ENCODE peak calls at places on chromosomes 16 and 17, in eight cellular contexts. D, F, G, N, H, E, V and W are unnamed samples.

GRCh38 chr17:75430159-75430748 is 24.8 kb upstream of the GRB2 start:
- DNase-seq in D (peak), F (no peak), G (no peak), N (no peak), H (no peak), E (peak), V (no peak), W (no peak)

GRCh38 chr17:78307887-78308633 is 51.8 kb downstream of the SOCS3 start:
- DNase-seq in D (no peak), F (no peak), G (no peak), N (peak), H (no peak), E (no peak), V (no peak), W (no peak)

GRCh38 chr17:43356999-43357398 is 41.8 kb upstream of the ARL4D start:
- DNase-seq in D (no peak), F (no peak), G (no peak), N (peak), H (no peak), E (no peak), V (no peak), W (no peak)

GRCh38 chr16:79327836-79328235 is 272.7 kb downstream of the MAF start:
- DNase-seq in D (no peak), F (no peak), G (no peak), N (no peak), H (no peak), E (no peak), V (no peak), W (no peak)

GRCh38 chr17:8189041-8189710 is 804 bp downstream of the BORCS6 start:
- DNase-seq in D (no peak), F (peak), G (no peak), N (peak), H (peak), E (no peak), V (peak), W (peak)

GRCh38 chr16:3754304-3754703 is 37.0 kb upstream of the TRAP1 start:
- DNase-seq in D (no peak), F (no peak), G (no peak), N (no peak), H (no peak), E (no peak), V (no peak), W (no peak)

GRCh38 chr16:56451753-56452689 is 667 bp downstream of the OGFOD1 start:
- DNase-seq in D (no peak), F (no peak), G (peak), N (peak), H (no peak), E (no peak), V (peak), W (no peak)

GRCh38 chr17:29577778-29578211 is 9.3 kb downstream of the TP53I13 start:
- DNase-seq in D (no peak), F (no peak), G (no peak), N (no peak), H (peak), E (no peak), V (peak), W (no peak)

GRCh38 chr16:2154533-2155090 is 970 bp upstream of the TRAF7 start:
- DNase-seq in D (no peak), F (no peak), G (no peak), N (no peak), H (no peak), E (no peak), V (no peak), W (no peak)

GRCh38 chr17:76147211-76148014 is 6.4 kb upstream of the FOXJ1 start:
- DNase-seq in D (no peak), F (no peak), G (no peak), N (no peak), H (no peak), E (no peak), V (no peak), W (no peak)

GRCh38 chr17:68491864-68492263 is 20.4 kb upstream of the PRKAR1A start:
- DNase-seq in D (no peak), F (peak), G (no peak), N (peak), H (no peak), E (no peak), V (no peak), W (no peak)

GRCh38 chr16:86761117-86761971 is 183.0 kb downstream of the FOXL1 start:
- DNase-seq in D (no peak), F (peak), G (peak), N (peak), H (no peak), E (no peak), V (peak), W (peak)

GRCh38 chr17:80291260-80291659 is 30.6 kb downstream of the RNF213 start:
- DNase-seq in D (no peak), F (no peak), G (no peak), N (no peak), H (no peak), E (no peak), V (no peak), W (no peak)

GRCh38 chr17:72122002-72122310 is 1.1 kb downstream of the SOX9 start:
- DNase-seq in D (no peak), F (no peak), G (no peak), N (no peak), H (no peak), E (no peak), V (no peak), W (no peak)

GRCh38 chr16:18983565-18984424 is at the start of gene TMC7:
- DNase-seq in D (peak), F (peak), G (peak), N (peak), H (peak), E (peak), V (peak), W (no peak)

GRCh38 chr16:85545227-85545818 is 67.8 kb upstream of the GSE1 start:
- DNase-seq in D (no peak), F (no peak), G (no peak), N (no peak), H (no peak), E (no peak), V (no peak), W (no peak)

GRCh38 chr16:10964039-10964890 is 19.9 kb downstream of the CLEC16A start:
- DNase-seq in D (no peak), F (peak), G (peak), N (peak), H (peak), E (peak), V (peak), W (peak)

GRCh38 chr17:43024407-43025289 is at the start of gene RND2:
- DNase-seq in D (peak), F (peak), G (peak), N (peak), H (peak), E (peak), V (peak), W (peak)

GRCh38 chr16:28110977-28111376 is 47.5 kb upstream of the GSG1L start:
- DNase-seq in D (no peak), F (no peak), G (no peak), N (no peak), H (no peak), E (no peak), V (no peak), W (no peak)

GRCh38 chr17:18231156-18231555 is 5.7 kb downstream of the LLGL1 start:
- DNase-seq in D (no peak), F (no peak), G (no peak), N (no peak), H (no peak), E (no peak), V (no peak), W (no peak)

GRCh38 chr17:38958326-38958725 is 8.9 kb downstream of the FBXO47 start:
- DNase-seq in D (no peak), F (no peak), G (no peak), N (no peak), H (no peak), E (no peak), V (no peak), W (no peak)

GRCh38 chr17:55430531-55431228 is 9.0 kb upstream of the MMD start:
- DNase-seq in D (no peak), F (no peak), G (no peak), N (no peak), H (no peak), E (no peak), V (no peak), W (no peak)

GRCh38 chr16:1794221-1794871 is 841 bp upstream of the IGFALS start:
- DNase-seq in D (no peak), F (peak), G (no peak), N (no peak), H (peak), E (no peak), V (peak), W (no peak)

GRCh38 chr17:80045703-80046102 is 9.3 kb downstream of the CCDC40 start:
- DNase-seq in D (no peak), F (no peak), G (no peak), N (no peak), H (no peak), E (no peak), V (no peak), W (no peak)

GRCh38 chr17:15255713-15256454 is 9.2 kb downstream of the PMP22 start:
- DNase-seq in D (no peak), F (no peak), G (no peak), N (no peak), H (no peak), E (no peak), V (no peak), W (no peak)

GRCh38 chr16:19008245-19008644 is 24.5 kb downstream of the TMC7 start:
- DNase-seq in D (no peak), F (no peak), G (no peak), N (no peak), H (no peak), E (no peak), V (no peak), W (no peak)

GRCh38 chr16:3960049-3960809 is 79.7 kb upstream of the CREBBP start:
- DNase-seq in D (no peak), F (no peak), G (no peak), N (no peak), H (no peak), E (no peak), V (no peak), W (no peak)

GRCh38 chr17:60248618-60249516 is 99.1 kb downstream of the CA4 start:
- DNase-seq in D (no peak), F (no peak), G (no peak), N (no peak), H (no peak), E (no peak), V (no peak), W (no peak)

GRCh38 chr17:65193305-65194293 is 56.4 kb downstream of the RGS9 start:
- DNase-seq in D (no peak), F (no peak), G (no peak), N (peak), H (no peak), E (no peak), V (no peak), W (no peak)

GRCh38 chr16:14513389-14514107 is 116.5 kb downstream of the PARN start:
- DNase-seq in D (no peak), F (peak), G (no peak), N (no peak), H (no peak), E (no peak), V (no peak), W (no peak)

GRCh38 chr16:75062135-75062943 is 54.2 kb downstream of the LDHD start:
- DNase-seq in D (no peak), F (peak), G (no peak), N (peak), H (no peak), E (no peak), V (peak), W (no peak)

GRCh38 chr17:63634163-63634562 is 11.9 kb downstream of the MAP3K3 start:
- DNase-seq in D (no peak), F (no peak), G (no peak), N (peak), H (no peak), E (no peak), V (no peak), W (no peak)

GRCh38 chr16:87855852-87856715 is 13.2 kb downstream of the SLC7A5 start:
- DNase-seq in D (no peak), F (peak), G (no peak), N (peak), H (peak), E (no peak), V (peak), W (no peak)

GRCh38 chr17:67421869-67422273 is 44.8 kb downstream of the PITPNC1 start:
- DNase-seq in D (no peak), F (no peak), G (no peak), N (peak), H (no peak), E (no peak), V (no peak), W (no peak)

GRCh38 chr16:27644165-27644564 is 94.2 kb downstream of the KATNIP start:
- DNase-seq in D (no peak), F (no peak), G (no peak), N (no peak), H (no peak), E (no peak), V (no peak), W (no peak)

DNA sequence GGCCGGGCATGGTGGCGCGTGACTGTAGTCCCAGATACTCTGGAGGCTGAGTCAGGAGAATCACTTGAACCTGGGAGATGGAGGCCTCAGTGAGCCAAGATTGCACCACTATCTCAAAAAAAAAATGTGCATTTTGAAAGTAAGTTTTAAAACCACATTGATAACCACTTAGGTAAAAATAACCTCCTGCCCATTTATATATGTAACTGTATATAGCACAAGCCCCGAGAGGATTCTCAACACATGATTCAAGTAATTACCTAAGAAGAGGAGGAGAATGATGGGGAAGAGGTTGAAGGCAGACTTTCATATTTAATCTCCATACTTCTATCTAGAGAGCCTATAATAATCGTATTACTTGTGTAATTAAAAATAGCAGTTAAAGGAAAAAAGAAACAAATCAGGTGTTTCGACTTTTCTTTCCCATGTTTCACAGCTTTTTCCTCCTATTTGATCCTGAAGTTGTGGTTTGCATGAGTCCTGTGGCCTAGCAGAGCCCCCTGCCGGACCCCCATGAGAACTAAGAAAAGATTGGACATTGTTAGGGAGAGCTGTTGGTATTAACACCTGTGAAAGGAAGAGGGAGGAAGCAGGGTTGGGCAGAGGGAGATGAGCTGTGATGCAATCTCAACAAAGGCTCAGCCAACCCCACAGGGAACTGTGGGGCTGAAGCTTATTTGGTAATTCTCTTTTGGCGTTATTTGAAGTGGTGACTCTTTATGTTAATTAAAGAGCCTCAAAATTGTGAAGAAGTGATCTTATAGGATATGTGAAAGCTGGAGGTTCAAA is 22.1 kb downstream of the PMFBP1 start:
- DNase-seq in D (no peak), F (no peak), G (no peak), N (no peak), H (no peak), E (no peak), V (no peak), W (no peak)
- TF ChIP-seq CTCF in D (peak), F (no peak), G (no peak), N (no peak), H (no peak), E (no peak), V (no peak), W (no peak)

DNA sequence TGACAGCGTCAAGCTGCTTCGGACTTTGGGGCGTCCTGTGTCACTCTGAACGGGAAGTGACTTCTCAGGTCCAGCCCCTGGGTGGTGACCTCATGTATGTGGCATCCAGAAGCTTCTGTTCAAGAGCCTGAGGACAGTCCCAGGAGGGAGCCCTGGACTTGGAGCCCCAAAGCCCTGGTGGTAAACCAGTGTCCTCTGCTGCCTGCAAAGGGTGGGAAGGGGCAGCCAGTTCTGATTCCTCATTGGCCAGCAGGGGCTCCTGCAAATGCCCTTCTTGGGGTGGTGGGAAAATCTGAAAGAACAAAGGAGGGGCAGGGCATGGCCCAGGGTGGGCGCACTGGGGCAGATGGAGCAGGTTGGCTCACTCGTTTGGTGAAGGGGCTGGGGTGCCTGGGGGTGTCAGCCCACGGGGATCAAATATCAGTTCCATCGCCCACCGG is 1.6 kb downstream of the OSGIN1 start:
- DNase-seq in D (no peak), F (peak), G (peak), N (peak), H (peak), E (no peak), V (no peak), W (no peak)
- TF ChIP-seq CTCF in D (no peak), F (no peak), G (no peak), N (no peak), H (no peak), E (no peak), V (no peak), W (no peak)

DNA sequence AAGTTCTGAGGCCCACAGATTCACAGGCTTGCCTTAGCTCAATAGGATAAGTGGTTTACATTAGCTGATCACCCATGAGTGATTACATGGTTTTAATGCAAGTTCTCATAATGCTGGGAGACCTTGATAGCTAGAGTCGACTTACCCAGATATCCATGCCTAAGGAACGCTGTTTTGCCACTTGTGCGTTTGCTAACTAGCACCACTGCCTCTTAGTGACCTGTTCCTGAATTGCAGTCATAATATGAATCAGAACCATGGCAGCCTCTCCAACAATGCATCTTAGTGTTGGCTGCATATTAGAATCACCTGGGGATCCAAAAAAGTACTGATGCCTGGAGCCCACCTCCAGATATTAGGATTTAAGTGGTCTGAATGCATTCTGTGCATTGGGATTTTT is 251.1 kb upstream of the CDH5 start:
- DNase-seq in D (no peak), F (no peak), G (no peak), N (no peak), H (no peak), E (no peak), V (no peak), W (no peak)
- TF ChIP-seq CTCF in D (peak), F (no peak), G (no peak), N (no peak), H (no peak), E (no peak), V (no peak), W (no peak)

DNA sequence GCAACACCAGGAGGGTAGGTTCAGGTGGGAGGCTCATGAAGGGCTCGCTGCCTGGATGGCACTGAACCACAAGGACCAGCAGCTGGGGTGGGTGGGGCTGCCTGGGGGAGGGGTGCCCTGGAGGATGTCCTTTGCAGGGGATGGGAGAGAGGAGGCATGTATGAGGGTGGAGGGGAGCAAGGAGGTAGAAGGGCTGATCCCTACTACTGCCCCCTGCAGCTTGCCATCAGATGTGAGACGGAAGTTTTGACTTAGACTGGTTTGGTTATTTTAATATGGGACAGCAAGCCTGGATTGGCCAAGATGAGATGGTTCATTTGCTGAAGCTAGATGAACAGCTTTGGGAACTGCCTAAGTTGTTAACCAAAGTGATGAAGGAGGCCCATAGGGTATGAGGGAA is 115.9 kb downstream of the SEC14L1 start:
- DNase-seq in D (no peak), F (no peak), G (no peak), N (no peak), H (no peak), E (no peak), V (no peak), W (no peak)
- TF ChIP-seq CTCF in D (no peak), F (no peak), G (no peak), N (no peak), H (no peak), E (no peak), V (no peak), W (no peak)

GRCh38 chr16:17277981-17278381 is 192.8 kb downstream of the XYLT1 start:
- DNase-seq in D (no peak), F (peak), G (no peak), N (peak), H (no peak), E (no peak), V (peak), W (peak)
- TF ChIP-seq CTCF in D (peak), F (no peak), G (peak), N (peak), H (peak), E (peak), V (peak), W (no peak)

DNA sequence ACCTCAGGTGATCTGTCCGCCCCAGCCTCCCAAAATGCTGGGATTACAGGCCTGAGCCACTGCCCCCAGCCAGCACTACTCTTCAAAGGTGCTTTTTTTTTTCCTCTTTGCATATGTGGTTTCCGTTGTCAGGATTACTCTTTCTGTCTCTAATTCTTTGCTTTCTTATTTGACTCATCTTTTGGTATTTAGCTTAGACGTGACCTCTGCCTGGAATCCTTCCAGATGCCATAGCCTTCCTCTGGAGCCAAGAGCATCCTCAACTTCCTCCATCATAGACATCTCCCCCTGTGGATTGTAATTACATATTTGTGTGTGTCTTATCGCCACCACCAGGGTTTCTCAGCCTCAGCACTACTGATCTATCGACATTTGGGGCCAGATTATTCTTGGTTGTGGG is 84.4 kb upstream of the XYLT1 start:
- DNase-seq in D (no peak), F (no peak), G (no peak), N (no peak), H (no peak), E (no peak), V (no peak), W (no peak)
- TF ChIP-seq CTCF in D (no peak), F (no peak), G (no peak), N (no peak), H (no peak), E (no peak), V (no peak), W (no peak)

GRCh38 chr16:29943846-29944669 is 17.8 kb upstream of the TMEM219 start:
- DNase-seq in D (no peak), F (peak), G (no peak), N (peak), H (no peak), E (peak), V (no peak), W (no peak)
- TF ChIP-seq CTCF in D (peak), F (no peak), G (no peak), N (peak), H (peak), E (peak), V (no peak), W (no peak)